ENCODE peak calls at places on chromosomes 1 and 21, in nine cellular contexts. One of them, this sample, is unnamed. For H3K4me1, the result is how much of the 10 kb centered on the place peaks cover.

GRCh38 chr1:111032295-111032897 is 68.7 kb upstream of the LRIF1 start:
- DNase-seq in CD8-positive, alpha-beta T cell: peak
- DNase-seq in small intestine: peak
- DNase-seq in transverse colon: peak
- DNase-seq in lung: peak
- DNase-seq in CD8-positive, alpha-beta memory T cell: peak
- DNase-seq in astrocyte: no peak
- DNase-seq in HepG2: peak
- DNase-seq in A549: peak
- DNase-seq in this sample: peak

GRCh38 chr1:198713081-198713480 is 74.2 kb downstream of the PTPRC start:
- DNase-seq in HepG2: no peak
- DNase-seq in transverse colon: no peak
- DNase-seq in lung: no peak
- DNase-seq in A549: peak
- DNase-seq in CD8-positive, alpha-beta memory T cell: no peak
- DNase-seq in small intestine: no peak
- DNase-seq in astrocyte: peak
- DNase-seq in CD8-positive, alpha-beta T cell: no peak
- DNase-seq in this sample: no peak

GRCh38 chr1:167128261-167129227 is 34.7 kb downstream of the STYXL2 start:
- DNase-seq in lung: no peak
- DNase-seq in astrocyte: no peak
- DNase-seq in CD8-positive, alpha-beta T cell: no peak
- DNase-seq in A549: no peak
- DNase-seq in HepG2: no peak
- DNase-seq in small intestine: no peak
- DNase-seq in CD8-positive, alpha-beta memory T cell: peak
- DNase-seq in transverse colon: no peak
- DNase-seq in this sample: peak

GRCh38 chr1:33292726-33293340 is 28.1 kb downstream of the A3GALT2 start:
- DNase-seq in CD8-positive, alpha-beta memory T cell: no peak
- DNase-seq in lung: no peak
- DNase-seq in transverse colon: no peak
- DNase-seq in CD8-positive, alpha-beta T cell: no peak
- DNase-seq in A549: no peak
- DNase-seq in HepG2: no peak
- DNase-seq in small intestine: no peak
- DNase-seq in astrocyte: peak
- DNase-seq in this sample: no peak

GRCh38 chr1:60196026-60196425 is 122.5 kb upstream of the C1orf87 start:
- DNase-seq in astrocyte: no peak
- DNase-seq in CD8-positive, alpha-beta T cell: no peak
- DNase-seq in transverse colon: no peak
- DNase-seq in CD8-positive, alpha-beta memory T cell: no peak
- DNase-seq in lung: no peak
- DNase-seq in HepG2: no peak
- DNase-seq in small intestine: no peak
- DNase-seq in A549: no peak
- DNase-seq in this sample: no peak

GRCh38 chr1:183571678-183572268 is 18.5 kb downstream of the NCF2 start:
- DNase-seq in small intestine: no peak
- DNase-seq in transverse colon: no peak
- DNase-seq in CD8-positive, alpha-beta memory T cell: no peak
- DNase-seq in CD8-positive, alpha-beta T cell: no peak
- DNase-seq in astrocyte: peak
- DNase-seq in A549: no peak
- DNase-seq in lung: no peak
- DNase-seq in HepG2: no peak
- DNase-seq in this sample: no peak

GRCh38 chr21:45293726-45294401 is 6.2 kb upstream of the POFUT2 start:
- DNase-seq in CD8-positive, alpha-beta T cell: no peak
- DNase-seq in small intestine: no peak
- DNase-seq in transverse colon: no peak
- DNase-seq in lung: no peak
- DNase-seq in HepG2: no peak
- DNase-seq in A549: no peak
- DNase-seq in CD8-positive, alpha-beta memory T cell: no peak
- DNase-seq in astrocyte: no peak
- DNase-seq in this sample: no peak

GRCh38 chr1:229991104-229991513 is 75.9 kb upstream of the GALNT2 start:
- DNase-seq in HepG2: no peak
- DNase-seq in A549: no peak
- DNase-seq in astrocyte: no peak
- DNase-seq in CD8-positive, alpha-beta T cell: no peak
- DNase-seq in small intestine: no peak
- DNase-seq in CD8-positive, alpha-beta memory T cell: no peak
- DNase-seq in lung: no peak
- DNase-seq in transverse colon: no peak
- DNase-seq in this sample: no peak

GRCh38 chr1:10873189-10873588 is 76.7 kb upstream of the CASZ1 start:
- DNase-seq in CD8-positive, alpha-beta memory T cell: no peak
- DNase-seq in lung: no peak
- DNase-seq in A549: peak
- DNase-seq in HepG2: no peak
- DNase-seq in CD8-positive, alpha-beta T cell: no peak
- DNase-seq in small intestine: no peak
- DNase-seq in transverse colon: no peak
- DNase-seq in astrocyte: no peak
- DNase-seq in this sample: no peak

GRCh38 chr1:92362970-92363369 is 64.1 kb downstream of the RPAP2 start:
- DNase-seq in CD8-positive, alpha-beta T cell: no peak
- DNase-seq in transverse colon: no peak
- DNase-seq in HepG2: no peak
- DNase-seq in lung: no peak
- DNase-seq in A549: no peak
- DNase-seq in astrocyte: no peak
- DNase-seq in CD8-positive, alpha-beta memory T cell: no peak
- DNase-seq in small intestine: no peak
- DNase-seq in this sample: no peak

GRCh38 chr1:146036990-146037646 is 15.6 kb upstream of the HJV start:
- DNase-seq in transverse colon: peak
- DNase-seq in astrocyte: peak
- DNase-seq in A549: peak
- DNase-seq in CD8-positive, alpha-beta memory T cell: peak
- DNase-seq in HepG2: peak
- DNase-seq in lung: peak
- DNase-seq in CD8-positive, alpha-beta T cell: peak
- DNase-seq in small intestine: peak
- DNase-seq in this sample: peak

GRCh38 chr1:235343726-235344125 is 15.4 kb downstream of the GGPS1 start:
- DNase-seq in lung: no peak
- DNase-seq in CD8-positive, alpha-beta memory T cell: no peak
- DNase-seq in HepG2: no peak
- DNase-seq in small intestine: no peak
- DNase-seq in astrocyte: no peak
- DNase-seq in transverse colon: no peak
- DNase-seq in A549: no peak
- DNase-seq in CD8-positive, alpha-beta T cell: no peak
- DNase-seq in this sample: no peak

GRCh38 chr1:32266926-32267645 is 16.0 kb downstream of the LCK start:
- DNase-seq in CD8-positive, alpha-beta memory T cell: no peak
- DNase-seq in small intestine: no peak
- DNase-seq in HepG2: peak
- DNase-seq in A549: no peak
- DNase-seq in lung: no peak
- DNase-seq in transverse colon: no peak
- DNase-seq in CD8-positive, alpha-beta T cell: no peak
- DNase-seq in astrocyte: peak
- DNase-seq in this sample: peak

GRCh38 chr1:32269744-32270143 is 18.7 kb downstream of the LCK start:
- DNase-seq in A549: no peak
- DNase-seq in HepG2: no peak
- DNase-seq in astrocyte: no peak
- DNase-seq in CD8-positive, alpha-beta memory T cell: no peak
- DNase-seq in CD8-positive, alpha-beta T cell: no peak
- DNase-seq in lung: no peak
- DNase-seq in transverse colon: no peak
- DNase-seq in small intestine: no peak
- DNase-seq in this sample: no peak

GRCh38 chr1:32265846-32266245 is 14.8 kb downstream of the LCK start:
- DNase-seq in CD8-positive, alpha-beta T cell: no peak
- DNase-seq in lung: no peak
- DNase-seq in A549: no peak
- DNase-seq in small intestine: no peak
- DNase-seq in transverse colon: no peak
- DNase-seq in CD8-positive, alpha-beta memory T cell: no peak
- DNase-seq in astrocyte: no peak
- DNase-seq in HepG2: no peak
- DNase-seq in this sample: no peak

DNA sequence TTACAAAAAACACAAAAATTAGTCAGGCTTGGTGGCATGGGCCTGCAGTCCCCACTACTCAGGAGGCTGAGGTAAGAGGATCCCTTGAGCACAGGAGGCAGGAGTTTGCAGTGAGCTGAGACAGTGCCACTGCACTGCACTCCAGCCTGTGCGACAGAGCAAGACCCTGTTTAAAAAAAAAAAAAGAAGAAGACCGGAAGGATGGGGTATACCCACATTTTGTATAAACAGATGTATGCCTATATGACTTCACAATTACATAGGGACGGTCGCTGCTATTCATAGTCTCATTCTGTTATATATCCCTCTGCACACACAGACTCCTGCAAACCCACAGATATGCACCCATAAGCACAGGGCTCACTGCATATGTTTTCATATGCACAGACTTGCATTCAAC is 12.7 kb downstream of the LCK start:
- DNase-seq in CD8-positive, alpha-beta T cell: no peak
- DNase-seq in lung: no peak
- DNase-seq in astrocyte: no peak
- DNase-seq in A549: no peak
- DNase-seq in CD8-positive, alpha-beta memory T cell: peak
- DNase-seq in HepG2: no peak
- DNase-seq in transverse colon: no peak
- DNase-seq in small intestine: no peak
- DNase-seq in this sample: peak
- H3K4me1 ChIP-seq in CD8-positive, alpha-beta T cell: half or more
- H3K4me1 ChIP-seq in lung: under half
- H3K4me1 ChIP-seq in astrocyte: under half
- H3K4me1 ChIP-seq in A549: under half
- H3K4me1 ChIP-seq in CD8-positive, alpha-beta memory T cell: half or more
- H3K4me1 ChIP-seq in HepG2: under half
- H3K4me1 ChIP-seq in transverse colon: under half
- H3K4me1 ChIP-seq in small intestine: under half
- H3K4me1 ChIP-seq in this sample: half or more

DNA sequence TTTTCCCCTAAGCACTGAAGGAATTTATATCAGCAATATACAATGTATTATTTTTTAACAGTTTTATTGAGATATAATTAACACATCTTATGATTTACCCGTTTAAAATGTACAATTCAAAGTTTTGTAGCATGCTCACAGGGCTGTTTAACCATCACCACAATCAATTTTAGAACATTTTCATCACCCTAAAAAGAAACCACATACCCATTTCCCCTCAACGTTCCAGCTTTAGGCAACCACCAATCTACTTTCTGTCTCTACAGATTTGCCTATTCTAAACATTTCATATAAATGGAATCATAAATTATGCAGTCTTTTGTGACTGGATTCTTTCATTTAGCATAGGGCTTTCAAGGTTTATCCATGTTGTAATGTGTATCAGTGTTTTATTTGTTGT is 188.8 kb downstream of the TM2D1 start:
- DNase-seq in HepG2: no peak
- DNase-seq in CD8-positive, alpha-beta T cell: no peak
- DNase-seq in transverse colon: no peak
- DNase-seq in CD8-positive, alpha-beta memory T cell: no peak
- DNase-seq in small intestine: no peak
- DNase-seq in astrocyte: no peak
- DNase-seq in lung: no peak
- DNase-seq in A549: no peak
- DNase-seq in this sample: no peak
- H3K27ac ChIP-seq in HepG2: no peak
- H3K27ac ChIP-seq in CD8-positive, alpha-beta T cell: no peak
- H3K27ac ChIP-seq in transverse colon: no peak
- H3K27ac ChIP-seq in CD8-positive, alpha-beta memory T cell: no peak
- H3K27ac ChIP-seq in small intestine: no peak
- H3K27ac ChIP-seq in astrocyte: no peak
- H3K27ac ChIP-seq in lung: no peak
- H3K27ac ChIP-seq in A549: no peak
- H3K27ac ChIP-seq in this sample: no peak

GRCh38 chr21:23789864-23790263 is 1817.4 kb downstream of the MRPL39 start:
- DNase-seq in CD8-positive, alpha-beta T cell: no peak
- DNase-seq in small intestine: no peak
- DNase-seq in CD8-positive, alpha-beta memory T cell: no peak
- DNase-seq in transverse colon: no peak
- DNase-seq in A549: no peak
- DNase-seq in lung: no peak
- DNase-seq in HepG2: no peak
- DNase-seq in astrocyte: no peak
- DNase-seq in this sample: no peak

DNA sequence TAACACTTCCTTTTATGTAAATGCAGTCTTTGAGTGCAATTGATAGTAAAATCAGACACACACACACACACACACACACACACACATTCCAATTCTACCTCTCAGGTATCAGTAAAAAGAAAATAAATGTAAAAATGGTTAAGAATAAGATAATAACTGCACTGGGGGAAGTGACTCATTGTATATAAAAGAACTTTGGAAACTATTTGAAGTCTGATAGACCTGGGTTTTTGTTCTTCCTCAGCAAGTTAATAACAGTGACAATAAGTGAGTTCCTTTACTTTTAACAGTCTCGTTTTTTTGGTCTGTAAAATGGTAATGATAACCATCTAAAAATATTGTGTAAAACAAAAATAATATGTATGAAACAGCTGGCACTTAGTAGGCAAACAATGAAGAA is 1815.0 kb downstream of the MRPL39 start:
- DNase-seq in A549: no peak
- DNase-seq in lung: no peak
- DNase-seq in transverse colon: no peak
- DNase-seq in HepG2: no peak
- DNase-seq in astrocyte: no peak
- DNase-seq in CD8-positive, alpha-beta memory T cell: no peak
- DNase-seq in CD8-positive, alpha-beta T cell: no peak
- DNase-seq in small intestine: no peak
- DNase-seq in this sample: no peak
- H3K4me3 ChIP-seq in A549: no peak
- H3K4me3 ChIP-seq in lung: no peak
- H3K4me3 ChIP-seq in transverse colon: no peak
- H3K4me3 ChIP-seq in HepG2: no peak
- H3K4me3 ChIP-seq in astrocyte: no peak
- H3K4me3 ChIP-seq in CD8-positive, alpha-beta memory T cell: no peak
- H3K4me3 ChIP-seq in CD8-positive, alpha-beta T cell: no peak
- H3K4me3 ChIP-seq in small intestine: no peak
- H3K4me3 ChIP-seq in this sample: no peak

DNA sequence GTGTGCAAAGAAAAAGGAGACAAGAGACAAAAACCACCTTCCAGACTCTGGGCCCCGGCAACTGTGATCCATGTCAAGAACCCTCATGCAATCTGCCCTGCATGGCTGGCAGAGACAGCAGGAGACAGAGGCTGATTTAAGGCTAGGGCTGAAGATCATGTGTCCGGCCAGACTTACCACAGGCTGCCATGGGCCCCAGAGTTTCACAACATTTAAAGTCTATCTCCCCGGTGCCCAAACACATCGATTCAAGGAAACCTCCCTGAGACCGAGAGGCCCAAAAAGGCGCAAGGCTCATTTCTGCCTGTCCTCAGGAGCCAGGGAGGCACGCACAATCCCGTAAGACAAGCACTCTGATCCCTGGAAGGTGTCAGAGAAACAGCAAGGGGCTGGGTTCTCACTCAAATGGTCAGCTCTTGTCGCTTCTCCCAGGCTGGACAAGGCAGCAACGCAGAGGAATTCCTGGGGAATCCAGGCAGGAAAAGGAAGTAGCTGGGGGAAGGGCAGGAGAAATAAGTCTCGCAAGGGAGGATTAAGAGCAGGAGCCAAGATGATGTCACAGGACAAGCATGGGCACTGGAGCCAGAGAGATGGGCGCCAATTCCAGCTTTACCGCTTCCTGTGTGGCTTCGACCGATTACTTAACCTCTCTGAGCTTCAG is 70.7 kb downstream of the SSBP3 start:
- DNase-seq in astrocyte: peak
- DNase-seq in HepG2: no peak
- DNase-seq in CD8-positive, alpha-beta memory T cell: no peak
- DNase-seq in CD8-positive, alpha-beta T cell: no peak
- DNase-seq in small intestine: no peak
- DNase-seq in transverse colon: peak
- DNase-seq in A549: no peak
- DNase-seq in lung: peak
- DNase-seq in this sample: no peak
- H3K4me1 ChIP-seq in astrocyte: under half
- H3K4me1 ChIP-seq in HepG2: under half
- H3K4me1 ChIP-seq in CD8-positive, alpha-beta memory T cell: under half
- H3K4me1 ChIP-seq in CD8-positive, alpha-beta T cell: under half
- H3K4me1 ChIP-seq in small intestine: under half
- H3K4me1 ChIP-seq in transverse colon: under half
- H3K4me1 ChIP-seq in A549: under half
- H3K4me1 ChIP-seq in lung: under half
- H3K4me1 ChIP-seq in this sample: under half